ENCODE peak calls at places on chromosomes 7 and 10, in seven cellular contexts. V is HuH-7.5; R is iris pigment epithelial cell; L is left ventricle myocardium superior; O is CD4-positive, alpha-beta memory T cell; H is AG09319; D is T-helper 2 cell. M is an unnamed sample.

GRCh38 chr7:34389332-34390078 is 268.5 kb upstream of the NPSR1 start:
- DNase-seq in V (no peak), R (no peak), L (no peak), O (no peak), H (no peak), D (no peak), M (no peak)

GRCh38 chr7:6175642-6176041 is 96.8 kb downstream of the CYTH3 start:
- DNase-seq in V (no peak), R (peak; percentile 73), L (no peak), O (no peak), H (peak; percentile 22), D (no peak), M (peak; percentile 69)

GRCh38 chr10:96309631-96310358 is 5.6 kb downstream of the DNTT start:
- DNase-seq in V (no peak), R (no peak), L (no peak), O (no peak), H (no peak), D (no peak), M (no peak)

GRCh38 chr10:677750-678661 is 11.5 kb downstream of the DIP2C start:
- DNase-seq in V (no peak), R (no peak), L (no peak), O (no peak), H (no peak), D (no peak), M (no peak)

GRCh38 chr7:128937647-128938523 is at the start of gene IRF5:
- DNase-seq in V (peak; percentile 47), R (no peak), L (peak; percentile 78), O (no peak), H (no peak), D (no peak), M (no peak)

GRCh38 chr7:157476201-157476600 is 139.4 kb downstream of the DNAJB6 start:
- DNase-seq in V (no peak), R (no peak), L (no peak), O (no peak), H (no peak), D (no peak), M (no peak)

GRCh38 chr7:157844141-157844540 is 507.3 kb downstream of the DNAJB6 start:
- DNase-seq in V (no peak), R (no peak), L (no peak), O (no peak), H (no peak), D (no peak), M (no peak)

GRCh38 chr10:118961401-118961800 is 68.1 kb upstream of the NANOS1 start:
- DNase-seq in V (no peak), R (no peak), L (no peak), O (no peak), H (no peak), D (no peak), M (no peak)

GRCh38 chr7:106273009-106273695 is 11.6 kb downstream of the NAMPT start:
- DNase-seq in V (no peak), R (no peak), L (no peak), O (no peak), H (no peak), D (no peak), M (no peak)

GRCh38 chr10:11425288-11425595 is 186.2 kb downstream of the USP6NL start:
- DNase-seq in V (no peak), R (no peak), L (no peak), O (no peak), H (no peak), D (no peak), M (peak; percentile 10)

GRCh38 chr10:49301302-49301701 is 2.3 kb downstream of the C10orf71 start:
- DNase-seq in V (no peak), R (no peak), L (no peak), O (no peak), H (no peak), D (no peak), M (no peak)

GRCh38 chr7:149355390-149356048 is 93.5 kb downstream of the ZNF783 start:
- DNase-seq in V (no peak), R (peak; percentile 5), L (no peak), O (no peak), H (no peak), D (no peak), M (no peak)

GRCh38 chr10:103985726-103986125 is 18.8 kb downstream of the SLK start:
- DNase-seq in V (no peak), R (peak; percentile 66), L (no peak), O (no peak), H (no peak), D (no peak), M (no peak)

GRCh38 chr10:62116896-62117295 is 151.7 kb downstream of the RTKN2 start:
- DNase-seq in V (no peak), R (no peak), L (no peak), O (no peak), H (no peak), D (no peak), M (no peak)

GRCh38 chr10:124306922-124307371 is 111.8 kb downstream of the OAT start:
- DNase-seq in V (no peak), R (no peak), L (no peak), O (no peak), H (no peak), D (no peak), M (no peak)

GRCh38 chr7:26857534-26858228 is 6.7 kb downstream of the SKAP2 start:
- DNase-seq in V (no peak), R (peak; percentile 3), L (no peak), O (no peak), H (no peak), D (no peak), M (peak; percentile 85)

GRCh38 chr7:24316340-24316739 is 32.4 kb downstream of the NPY start:
- DNase-seq in V (no peak), R (no peak), L (no peak), O (no peak), H (no peak), D (no peak), M (no peak)

GRCh38 chr10:114544045-114544659 is 113.9 kb downstream of the ABLIM1 start:
- DNase-seq in V (no peak), R (no peak), L (no peak), O (peak; percentile 85), H (no peak), D (peak; percentile 86), M (no peak)

GRCh38 chr7:5532520-5533335 is 109.1 kb upstream of the TNRC18 start:
- DNase-seq in V (peak; percentile 40), R (no peak), L (peak; percentile 68), O (peak; percentile 68), H (no peak), D (peak; percentile 32), M (no peak)

GRCh38 chr7:6656413-6656812 is 19.3 kb downstream of the ZNF316 start:
- DNase-seq in V (no peak), R (no peak), L (no peak), O (no peak), H (no peak), D (no peak), M (no peak)

GRCh38 chr10:106511917-106512316 is 652.6 kb downstream of the SORCS1 start:
- DNase-seq in V (no peak), R (no peak), L (no peak), O (no peak), H (no peak), D (no peak), M (no peak)

GRCh38 chr10:105258674-105259065 is 617.6 kb downstream of the SORCS3 start:
- DNase-seq in V (no peak), R (no peak), L (no peak), O (no peak), H (no peak), D (no peak), M (no peak)

GRCh38 chr10:3148041-3148440 is 24.5 kb downstream of the PITRM1 start:
- DNase-seq in V (no peak), R (no peak), L (no peak), O (no peak), H (no peak), D (no peak), M (no peak)

GRCh38 chr10:75284097-75284485 is 48.3 kb upstream of the COMTD1 start:
- DNase-seq in V (no peak), R (no peak), L (no peak), O (no peak), H (no peak), D (no peak), M (no peak)

GRCh38 chr7:4211261-4211660 is 470.8 kb upstream of the FOXK1 start:
- DNase-seq in V (no peak), R (no peak), L (no peak), O (no peak), H (no peak), D (no peak), M (no peak)

GRCh38 chr10:94218496-94219183 is 144.1 kb downstream of the NOC3L start:
- DNase-seq in V (no peak), R (no peak), L (no peak), O (no peak), H (no peak), D (no peak), M (peak; percentile 59)

GRCh38 chr7:100515072-100515532 is 23.9 kb upstream of the AGFG2 start:
- DNase-seq in V (no peak), R (peak; percentile 59), L (no peak), O (no peak), H (peak; percentile 58), D (no peak), M (peak; percentile 75)

GRCh38 chr10:58017719-58018367 is 249.9 kb downstream of the IPMK start:
- DNase-seq in V (no peak), R (peak; percentile 89), L (no peak), O (no peak), H (peak; percentile 25), D (no peak), M (peak; percentile 5)

GRCh38 chr7:55569269-55569663 is 3.0 kb downstream of the VOPP1 start:
- DNase-seq in V (no peak), R (no peak), L (no peak), O (no peak), H (no peak), D (no peak), M (no peak)

M was measured in fibroblast of lung.